ENCODE peak calls at places on chromosomes 7 and 10, in eight cellular contexts. U is NCI-H524 treated with DMSO at 0.1 percent for 48 hours, S is OCI-LY7, Y is GM12891, H is BJ, K is fibroblast of lung, I is cerebellar nuclear complex, Z is SJSA1. W is an unnamed sample.

GRCh38 chr7:54841772-54842707 is 83.0 kb upstream of the SEC61G start:
- DNase-seq in U (no peak), Y (no peak), K (peak), H (peak), Z (no peak), S (peak), I (no peak), W (no peak)

GRCh38 chr10:49781247-49781646 is 19.1 kb upstream of the OGDHL start:
- DNase-seq in S (no peak), K (peak), Z (no peak), I (no peak), U (no peak), Y (no peak), H (no peak), W (no peak)

GRCh38 chr7:7157887-7158271 is 24.5 kb upstream of the C1GALT1 start:
- DNase-seq in S (no peak), H (peak), U (no peak), Z (no peak), Y (no peak), I (no peak), K (peak), W (no peak)

GRCh38 chr7:1531979-1532455 is 1.5 kb downstream of the MAFK start:
- DNase-seq in Y (no peak), S (no peak), Z (no peak), U (no peak), I (no peak), H (no peak), K (no peak), W (no peak)

GRCh38 chr10:72309290-72310240 is 35.8 kb downstream of the DDIT4 start:
- DNase-seq in S (no peak), Y (no peak), H (no peak), U (no peak), Z (no peak), K (peak), I (no peak), W (no peak)

GRCh38 chr7:139011373-139011772 is 24.5 kb downstream of the ZC3HAV1L start:
- DNase-seq in Y (no peak), S (no peak), U (no peak), H (no peak), K (no peak), I (no peak), Z (no peak), W (no peak)

GRCh38 chr10:88465765-88466164 is 117.4 kb downstream of the RNLS start:
- DNase-seq in Y (no peak), K (no peak), S (no peak), I (no peak), H (no peak), Z (no peak), U (no peak), W (no peak)

GRCh38 chr7:44276571-44277101 is 48.8 kb downstream of the CAMK2B start:
- DNase-seq in H (no peak), S (no peak), I (no peak), Y (no peak), K (no peak), Z (no peak), U (no peak), W (no peak)

GRCh38 chr7:121541457-121541856 is 145.3 kb upstream of the FAM3C start:
- DNase-seq in S (no peak), U (no peak), Y (no peak), K (no peak), Z (no peak), I (no peak), H (no peak), W (no peak)

GRCh38 chr7:83155996-83156395 is 6.7 kb downstream of the PCLO start:
- DNase-seq in U (no peak), I (no peak), S (no peak), Z (no peak), K (no peak), H (no peak), Y (no peak), W (no peak)

GRCh38 chr10:133420028-133420427 is 4.4 kb downstream of the SPRN start:
- DNase-seq in K (no peak), S (no peak), U (no peak), Z (no peak), Y (no peak), H (no peak), I (no peak), W (no peak)

GRCh38 chr7:90988996-90989765 is 275.1 kb upstream of the FZD1 start:
- DNase-seq in H (no peak), Y (no peak), Z (no peak), I (no peak), U (peak), K (no peak), S (no peak), W (no peak)

GRCh38 chr7:22193361-22194016 is 163.5 kb downstream of the RAPGEF5 start:
- DNase-seq in Z (no peak), U (peak), K (peak), Y (no peak), H (no peak), I (peak), S (no peak), W (peak)

GRCh38 chr10:110475722-110476515 is 21.8 kb upstream of the DUSP5 start:
- DNase-seq in K (no peak), I (peak), Z (no peak), H (no peak), S (no peak), Y (no peak), U (no peak), W (no peak)

GRCh38 chr10:26448292-26448691 is 10.2 kb downstream of the APBB1IP start:
- DNase-seq in Z (no peak), H (no peak), K (no peak), S (peak), I (no peak), Y (no peak), U (no peak), W (no peak)

GRCh38 chr7:155953781-155954549 is 141.7 kb upstream of the SHH start:
- DNase-seq in K (no peak), I (no peak), H (no peak), Y (no peak), S (no peak), Z (no peak), U (no peak), W (peak)

GRCh38 chr7:140334341-140335057 is 63.8 kb downstream of the SLC37A3 start:
- DNase-seq in K (no peak), Z (no peak), Y (no peak), H (no peak), U (no peak), S (no peak), I (no peak), W (no peak)

GRCh38 chr7:5143935-5144903 is 45.8 kb upstream of the WIPI2 start:
- DNase-seq in Y (peak), Z (no peak), H (no peak), I (no peak), K (no peak), S (peak), U (no peak), W (peak)

GRCh38 chr7:45173596-45174327 is 16.2 kb downstream of the RAMP3 start:
- DNase-seq in I (no peak), Z (no peak), U (no peak), Y (no peak), S (no peak), K (no peak), H (no peak), W (no peak)

GRCh38 chr10:60237977-60238376 is 151.7 kb downstream of the ANK3 start:
- DNase-seq in H (no peak), U (no peak), I (no peak), Z (no peak), Y (peak), S (peak), K (peak), W (no peak)

GRCh38 chr10:94123253-94123995 is 129.7 kb downstream of the PLCE1 start:
- DNase-seq in Y (no peak), Z (peak), I (no peak), S (no peak), H (peak), U (no peak), K (peak), W (no peak)

GRCh38 chr10:119348516-119349240 is 141.3 kb downstream of the GRK5 start:
- DNase-seq in S (no peak), U (no peak), I (no peak), Z (no peak), K (peak), H (no peak), Y (no peak), W (peak)

GRCh38 chr7:71131256-71131752 is 640 bp upstream of the GALNT17 start:
- DNase-seq in K (no peak), I (no peak), U (no peak), Y (no peak), Z (no peak), H (no peak), S (no peak), W (peak)

GRCh38 chr7:20280475-20281351 is 50.0 kb upstream of the ITGB8 start:
- DNase-seq in H (peak), Y (no peak), U (peak), S (no peak), K (peak), Z (no peak), I (no peak), W (no peak)

GRCh38 chr7:70779321-70779720 is 352.6 kb upstream of the GALNT17 start:
- DNase-seq in I (no peak), S (no peak), Z (no peak), Y (no peak), H (no peak), U (no peak), K (no peak), W (no peak)

GRCh38 chr10:48776005-48776522 is 91.4 kb downstream of the WDFY4 start:
- DNase-seq in H (no peak), Y (no peak), K (no peak), I (no peak), U (no peak), S (no peak), Z (no peak), W (no peak)

GRCh38 chr7:2821161-2821841 is 22.8 kb downstream of the GNA12 start:
- DNase-seq in Z (peak), S (peak), Y (no peak), I (no peak), U (no peak), K (peak), H (peak), W (no peak)

GRCh38 chr7:157122800-157123495 is 15.8 kb upstream of the UBE3C start:
- DNase-seq in Y (no peak), Z (peak), I (no peak), S (no peak), U (no peak), K (no peak), H (no peak), W (no peak)

GRCh38 chr10:28054211-28054888 is 55.5 kb upstream of the ODAD2 start:
- DNase-seq in Z (peak), I (no peak), U (no peak), Y (no peak), H (peak), S (no peak), K (peak), W (no peak)

GRCh38 chr7:157004050-157004838 is 6.2 kb downstream of the MNX1 start:
- DNase-seq in Y (no peak), U (no peak), S (no peak), K (peak), I (no peak), H (no peak), Z (peak), W (no peak)

GRCh38 chr7:12281026-12281425 is 69.9 kb downstream of the TMEM106B start:
- DNase-seq in I (no peak), H (no peak), K (peak), U (no peak), S (no peak), Z (no peak), Y (no peak), W (no peak)

GRCh38 chr10:27838291-27838690 is 92.7 kb upstream of the MKX start:
- DNase-seq in H (no peak), K (no peak), S (no peak), Y (no peak), U (no peak), Z (no peak), I (no peak), W (no peak)

GRCh38 chr10:52774600-52775106 is 2.1 kb upstream of the MBL2 start:
- DNase-seq in Y (no peak), U (no peak), K (no peak), H (no peak), S (no peak), Z (no peak), I (no peak), W (no peak)

GRCh38 chr7:13106513-13106912 is 419.1 kb downstream of the ARL4A start:
- DNase-seq in K (no peak), S (no peak), Z (no peak), Y (no peak), H (no peak), I (no peak), U (no peak), W (no peak)

GRCh38 chr10:20747782-20748181 is 149.3 kb downstream of the NEBL start:
- DNase-seq in U (no peak), I (no peak), Y (no peak), H (no peak), Z (no peak), K (no peak), S (no peak), W (no peak)

GRCh38 chr7:98116656-98117461 is 10.2 kb downstream of the LMTK2 start:
- DNase-seq in U (no peak), K (peak), Y (no peak), I (no peak), Z (peak), H (no peak), S (no peak), W (peak)

GRCh38 chr10:102808380-102808779 is 28.8 kb downstream of the CYP17A1 start:
- DNase-seq in S (no peak), H (no peak), Y (no peak), U (no peak), I (no peak), Z (no peak), K (no peak), W (no peak)

W was measured in mucosa of gallbladder.